ENCODE peak calls at places on chromosomes 11 and 22, in six cellular contexts. I is dorsolateral prefrontal cortex, F is astrocyte of the spinal cord, P is fibroblast of villous mesenchyme, J is pancreas, V is psoas muscle. D is an unnamed sample.

GRCh38 chr22:25131198-25131887 is 68.3 kb upstream of the CRYBB3 start:
- DNase-seq in I (no peak), F (no peak), P (no peak), J (no peak), V (no peak), D (no peak)

GRCh38 chr11:26626346-26626745 is 54.3 kb upstream of the MUC15 start:
- DNase-seq in I (no peak), F (peak), P (no peak), J (no peak), V (no peak), D (peak)

GRCh38 chr11:58905141-58905715 is 34.1 kb upstream of the GLYATL1 start:
- DNase-seq in I (peak), F (peak), P (peak), J (peak), V (peak), D (peak)

GRCh38 chr11:94002226-94002625 is 18.9 kb upstream of the HEPHL1 start:
- DNase-seq in I (no peak), F (peak), P (no peak), J (no peak), V (no peak), D (peak)

GRCh38 chr11:10072142-10072541 is 221.9 kb downstream of the SBF2 start:
- DNase-seq in I (no peak), F (peak), P (peak), J (no peak), V (no peak), D (peak)

GRCh38 chr22:40044102-40044869 is 49.5 kb downstream of the FAM83F start:
- DNase-seq in I (peak), F (peak), P (peak), J (peak), V (peak), D (peak)

GRCh38 chr11:61080526-61080925 is 21.8 kb upstream of the CD5 start:
- DNase-seq in I (no peak), F (no peak), P (no peak), J (no peak), V (no peak), D (no peak)

GRCh38 chr11:6201486-6201885 is 2.5 kb downstream of the OR52W1 start:
- DNase-seq in I (no peak), F (no peak), P (peak), J (no peak), V (no peak), D (peak)

GRCh38 chr22:20137671-20138416 is 6.2 kb downstream of the ZDHHC8 start:
- DNase-seq in I (no peak), F (no peak), P (no peak), J (no peak), V (no peak), D (no peak)

GRCh38 chr11:67252831-67253239 is 13.4 kb upstream of the GRK2 start:
- DNase-seq in I (no peak), F (peak), P (peak), J (no peak), V (no peak), D (peak)

GRCh38 chr11:2913029-2913431 is 16.2 kb downstream of the PHLDA2 start:
- DNase-seq in I (no peak), F (peak), P (peak), J (no peak), V (no peak), D (peak)

GRCh38 chr11:33207408-33207985 is 46.2 kb upstream of the CSTF3 start:
- DNase-seq in I (no peak), F (peak), P (no peak), J (no peak), V (no peak), D (peak)

GRCh38 chr11:27468209-27468608 is 4.4 kb downstream of the LGR4 start:
- DNase-seq in I (no peak), F (peak), P (peak), J (no peak), V (no peak), D (peak)

GRCh38 chr22:42033263-42034181 is 34.9 kb downstream of the WBP2NL start:
- DNase-seq in I (no peak), F (no peak), P (no peak), J (no peak), V (no peak), D (no peak)

GRCh38 chr11:120186799-120187591 is 23.8 kb upstream of the OAF start:
- DNase-seq in I (peak), F (no peak), P (peak), J (no peak), V (no peak), D (peak)

GRCh38 chr11:30451642-30452041 is 128.7 kb downstream of the ARL14EP start:
- DNase-seq in I (no peak), F (no peak), P (no peak), J (no peak), V (no peak), D (no peak)

GRCh38 chr11:69434341-69434960 is 47.0 kb upstream of the LINC01488 start:
- DNase-seq in I (no peak), F (no peak), P (no peak), J (peak), V (no peak), D (no peak)

GRCh38 chr22:41920271-41920976 is 5.5 kb upstream of the SHISA8 start:
- DNase-seq in I (no peak), F (no peak), P (no peak), J (peak), V (no peak), D (no peak)

GRCh38 chr11:15159085-15159484 is 44.4 kb downstream of the INSC start:
- DNase-seq in I (no peak), F (peak), P (peak), J (no peak), V (no peak), D (peak)

GRCh38 chr11:69641681-69642548 is 959 bp downstream of the CCND1 start:
- DNase-seq in I (no peak), F (no peak), P (no peak), J (peak), V (no peak), D (no peak)

GRCh38 chr11:1502971-1503707 is 16.6 kb upstream of the MOB2 start:
- DNase-seq in I (no peak), F (no peak), P (no peak), J (no peak), V (no peak), D (no peak)

GRCh38 chr11:72821920-72822799 is 7.9 kb downstream of the ATG16L2 start:
- DNase-seq in I (peak), F (peak), P (peak), J (peak), V (peak), D (peak)

GRCh38 chr11:28619870-28620540 is 511.8 kb downstream of the METTL15 start:
- DNase-seq in I (no peak), F (peak), P (peak), J (no peak), V (no peak), D (peak)

GRCh38 chr22:45188779-45189178 is 25.1 kb downstream of the NUP50 start:
- DNase-seq in I (no peak), F (no peak), P (no peak), J (peak), V (no peak), D (no peak)

GRCh38 chr22:28497188-28497587 is 182.5 kb downstream of the TTC28 start:
- DNase-seq in I (no peak), F (no peak), P (peak), J (no peak), V (no peak), D (no peak)

GRCh38 chr11:1291295-1292017 is 18.0 kb downstream of the TOLLIP start:
- DNase-seq in I (no peak), F (no peak), P (no peak), J (peak), V (no peak), D (no peak)

GRCh38 chr22:42848941-42849340 is 8.1 kb downstream of the ARFGAP3 start:
- DNase-seq in I (no peak), F (no peak), P (no peak), J (peak), V (no peak), D (no peak)

GRCh38 chr11:105273660-105274280 is 134.2 kb upstream of the CARD18 start:
- DNase-seq in I (no peak), F (no peak), P (no peak), J (no peak), V (no peak), D (no peak)

GRCh38 chr11:61339490-61339878 is 6.5 kb downstream of the TKFC start:
- DNase-seq in I (no peak), F (no peak), P (no peak), J (peak), V (no peak), D (no peak)

GRCh38 chr22:41650821-41651220 is 29.7 kb downstream of the XRCC6 start:
- DNase-seq in I (no peak), F (no peak), P (no peak), J (no peak), V (no peak), D (no peak)

GRCh38 chr11:113547739-113548138 is 72.5 kb upstream of the DRD2 start:
- DNase-seq in I (no peak), F (no peak), P (no peak), J (no peak), V (no peak), D (no peak)

GRCh38 chr22:37148031-37148651 is 1.6 kb downstream of the IL2RB start:
- DNase-seq in I (no peak), F (no peak), P (no peak), J (peak), V (no peak), D (no peak)

GRCh38 chr11:76208829-76209670 is 2.7 kb upstream of the WNT11 start:
- DNase-seq in I (no peak), F (peak), P (peak), J (peak), V (peak), D (peak)

GRCh38 chr22:44184006-44184405 is 3.3 kb downstream of the PARVG start:
- DNase-seq in I (no peak), F (no peak), P (no peak), J (no peak), V (no peak), D (no peak)

DNA sequence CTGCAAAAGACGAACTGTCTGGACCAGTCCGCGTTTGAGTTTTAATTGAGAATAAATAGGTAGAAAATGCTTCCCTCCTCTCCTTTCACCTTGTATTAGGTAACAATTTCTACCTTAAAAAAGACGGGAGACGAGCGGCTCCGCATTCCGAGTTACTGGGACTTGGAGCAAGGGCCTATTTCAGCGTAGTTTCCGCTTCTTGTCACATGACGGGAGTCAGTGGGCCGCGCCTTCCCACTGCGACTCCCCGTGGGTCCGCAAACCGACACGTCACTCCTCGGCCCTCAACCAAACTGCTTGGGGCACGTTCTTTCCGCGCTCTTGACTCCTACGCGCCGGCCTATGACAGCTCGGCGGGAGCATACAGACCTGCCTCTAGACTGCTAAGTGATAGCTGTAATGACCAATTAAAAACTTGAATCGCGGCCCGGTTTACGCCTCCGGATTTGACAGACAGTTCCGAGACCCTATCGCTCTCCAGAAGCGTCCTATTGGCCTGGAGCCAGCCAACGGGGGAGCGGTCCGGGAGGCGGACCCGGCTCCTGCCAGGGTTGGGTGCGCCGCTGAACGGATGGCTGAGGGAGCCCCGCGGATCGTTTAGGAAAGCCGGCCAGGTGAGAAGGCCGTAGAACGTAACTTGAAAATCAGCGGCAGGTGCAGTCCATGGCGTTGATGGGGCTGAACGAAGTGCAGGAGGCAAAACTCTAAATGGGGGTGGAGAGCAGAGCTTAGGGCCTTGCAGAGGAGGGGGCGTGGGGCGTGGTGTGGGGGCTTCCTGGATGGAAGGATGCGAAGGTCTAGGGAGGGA is at the start of gene STT3A:
- DNase-seq in I (peak), F (peak), P (peak), J (peak), V (peak), D (peak)
- TF ChIP-seq CTCF in I (peak), F (no peak), P (no peak), J (no peak), V (no peak), D (no peak)

GRCh38 chr11:20021212-20021611 is 139.1 kb downstream of the DBX1 start:
- DNase-seq in I (no peak), F (no peak), P (no peak), J (no peak), V (no peak), D (no peak)
- TF ChIP-seq CTCF in I (no peak), F (no peak), P (no peak), J (no peak), V (no peak), D (no peak)

DNA sequence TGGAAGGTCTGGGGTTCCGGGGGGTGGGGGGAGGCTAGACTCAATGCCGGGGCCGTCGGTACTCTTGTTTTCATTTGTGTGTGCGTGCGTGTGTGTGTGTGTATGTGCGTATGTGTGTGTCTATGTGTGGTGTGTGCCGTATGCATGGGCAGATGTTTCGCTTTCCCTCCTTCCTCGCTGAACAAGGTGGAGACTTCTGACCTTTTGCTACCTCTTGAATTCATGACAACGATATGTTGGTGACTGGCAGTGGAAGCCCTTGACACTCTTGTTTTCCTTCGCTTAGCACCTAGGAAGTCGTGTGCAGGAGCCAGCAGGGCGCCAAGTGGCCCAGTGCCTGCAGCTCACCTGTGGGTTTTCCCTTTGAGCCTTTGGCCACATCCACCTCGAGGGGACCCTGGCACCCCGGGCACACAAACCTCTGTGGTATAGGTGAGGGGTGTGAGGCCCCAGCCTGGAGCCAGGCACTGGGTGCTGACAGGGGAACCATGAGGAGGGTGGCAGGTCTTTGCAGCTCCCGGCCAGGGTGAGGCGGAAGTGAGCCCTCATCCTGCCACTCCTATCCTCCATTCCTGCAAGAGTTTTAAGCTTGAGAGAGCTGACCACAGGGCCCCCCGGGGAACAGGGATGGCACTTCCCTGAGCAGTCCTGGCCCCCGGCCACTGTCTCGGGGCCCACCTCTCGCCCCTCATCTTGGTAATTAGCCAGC is 19.3 kb upstream of the TMEM191C start:
- DNase-seq in I (peak), F (no peak), P (no peak), J (peak), V (peak), D (no peak)
- TF ChIP-seq CTCF in I (no peak), F (peak), P (no peak), J (no peak), V (no peak), D (peak)

DNA sequence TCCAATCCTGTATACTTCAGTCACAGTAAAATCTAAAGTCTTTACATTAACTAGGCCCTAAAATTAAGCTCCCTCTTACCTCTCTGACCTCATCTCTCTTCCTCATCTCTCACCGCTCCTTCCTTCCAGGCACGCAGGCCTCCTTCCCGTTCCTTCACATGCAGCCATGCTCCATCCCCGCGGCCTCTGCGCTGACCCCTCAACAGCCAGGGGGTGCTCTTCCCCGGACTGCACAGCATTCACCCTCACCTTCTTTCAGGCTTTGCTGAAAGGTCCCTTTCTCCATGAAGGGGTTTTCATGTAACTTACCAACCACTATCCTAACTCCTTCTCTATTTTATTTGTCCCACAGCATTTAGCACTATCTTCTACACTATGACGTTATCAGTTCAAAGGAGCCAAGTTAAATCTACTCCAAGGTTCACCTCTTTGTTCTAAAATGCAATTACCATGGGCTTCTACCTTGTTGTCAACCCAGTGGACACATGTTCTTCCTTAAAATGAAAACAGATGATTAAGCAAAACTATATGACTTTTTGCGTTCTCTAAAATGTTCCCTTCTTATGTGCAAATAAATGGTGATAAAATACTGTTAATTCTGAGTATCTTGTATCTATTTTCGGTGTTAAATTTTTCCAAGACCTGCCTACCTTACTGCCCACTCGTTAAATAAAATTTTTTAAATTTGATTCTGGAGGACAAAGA is 57.8 kb upstream of the APOA1 start:
- DNase-seq in I (no peak), F (no peak), P (no peak), J (no peak), V (no peak), D (no peak)
- TF ChIP-seq CTCF in I (no peak), F (peak), P (peak), J (no peak), V (peak), D (peak)